ENCODE peak calls at places on chromosomes 13 and 19, in four cellular contexts. M, Z, B and R are unnamed samples.

GRCh38 chr19:18603255-18603957 is 3.2 kb downstream of the CRLF1 start:
- DNase-seq in Z (peak; percentile 64), B (peak; percentile 25), M (no peak), R (no peak)

GRCh38 chr13:90055121-90055520 is 1292.4 kb upstream of the MIR17HG start:
- DNase-seq in B (no peak), Z (no peak), M (no peak), R (peak; percentile 38)

GRCh38 chr19:46303702-46304397 is 7.0 kb downstream of the HIF3A start:
- DNase-seq in B (peak; percentile 64), M (no peak), Z (peak; percentile 100), R (no peak)

GRCh38 chr19:20038358-20039202 is 725 bp downstream of the ZNF682 start:
- DNase-seq in Z (no peak), B (no peak), M (no peak), R (no peak)

GRCh38 chr13:76968041-76968440 is 19.7 kb downstream of the ACOD1 start:
- DNase-seq in M (no peak), B (no peak), Z (no peak), R (no peak)

GRCh38 chr13:48902421-48902820 is 73.3 kb upstream of the FNDC3A start:
- DNase-seq in B (peak; percentile 50), M (no peak), Z (no peak), R (peak; percentile 63)

GRCh38 chr19:47086280-47086679 is 27.3 kb downstream of the ZC3H4 start:
- DNase-seq in B (no peak), M (no peak), Z (no peak), R (no peak)

GRCh38 chr19:42092350-42092749 is 16.4 kb downstream of the ZNF574 start:
- DNase-seq in B (peak; percentile 26), Z (peak; percentile 69), M (no peak), R (peak; percentile 72)

GRCh38 chr13:113064534-113065405 is 40.8 kb upstream of the F7 start:
- DNase-seq in Z (no peak), B (peak; percentile 79), M (no peak), R (peak; percentile 62)

GRCh38 chr19:17311455-17312248 is 2.3 kb downstream of the DDA1 start:
- DNase-seq in B (peak; percentile 64), Z (no peak), M (no peak), R (peak; percentile 83)

GRCh38 chr13:50831510-50831909 is 12.0 kb downstream of the DLEU7 start:
- DNase-seq in B (no peak), Z (no peak), M (no peak), R (no peak)

GRCh38 chr13:97719759-97720158 is 233.7 kb upstream of the IPO5 start:
- DNase-seq in M (no peak), Z (no peak), B (no peak), R (peak; percentile 75)

GRCh38 chr19:9958451-9958850 is 22.1 kb upstream of the OLFM2 start:
- DNase-seq in B (peak; percentile 71), Z (no peak), M (peak; percentile 84), R (peak; percentile 39)

GRCh38 chr13:19967619-19968018 is 9.1 kb downstream of the ZMYM2 start:
- DNase-seq in Z (no peak), B (no peak), M (no peak), R (no peak)

GRCh38 chr13:66635526-66635925 is 594.6 kb downstream of the PCDH9 start:
- DNase-seq in Z (no peak), M (peak; percentile 64), B (peak; percentile 93), R (peak; percentile 76)

GRCh38 chr19:33946535-33947323 is 150.1 kb downstream of the KCTD15 start:
- DNase-seq in B (no peak), Z (no peak), M (no peak), R (no peak)

GRCh38 chr13:44373601-44374347 is at the start of gene SERP2:
- DNase-seq in B (peak; percentile 15), Z (peak; percentile 77), M (no peak), R (no peak)

GRCh38 chr13:104534847-104535246 is 1468.6 kb upstream of the SLC10A2 start:
- DNase-seq in B (no peak), M (no peak), Z (peak; percentile 59), R (peak; percentile 3)

GRCh38 chr19:45306522-45307027 is 16.1 kb downstream of the CKM start:
- DNase-seq in Z (peak; percentile 63), M (no peak), B (no peak), R (no peak)

GRCh38 chr13:25171517-25172302 is at the start of gene AMER2:
- DNase-seq in Z (peak; percentile 28), B (peak; percentile 16), M (no peak), R (no peak)

GRCh38 chr19:51799311-51799997 is 4.5 kb downstream of the FPR3 start:
- DNase-seq in Z (no peak), B (peak; percentile 100), M (peak; percentile 87), R (peak; percentile 93)

GRCh38 chr13:41465965-41466364 is 8.6 kb downstream of the RGCC start:
- DNase-seq in M (no peak), B (no peak), Z (no peak), R (no peak)

GRCh38 chr13:25887962-25888655 is 163.7 kb downstream of the SHISA2 start:
- DNase-seq in M (no peak), Z (no peak), B (no peak), R (no peak)

GRCh38 chr13:98787986-98788385 is 35.5 kb upstream of the SLC15A1 start:
- DNase-seq in Z (no peak), M (no peak), B (no peak), R (no peak)

GRCh38 chr19:15937771-15938170 is 3.4 kb upstream of the CYP4F11 start:
- DNase-seq in M (no peak), Z (no peak), B (no peak), R (no peak)

GRCh38 chr19:19034204-19034624 is 811 bp downstream of the ARMC6 start:
- DNase-seq in B (peak; percentile 56), M (no peak), Z (peak; percentile 66), R (peak; percentile 90)

GRCh38 chr13:22744688-22745452 is 435.9 kb upstream of the SGCG start:
- DNase-seq in Z (no peak), M (no peak), B (no peak), R (no peak)

GRCh38 chr13:36712290-36712689 is 38.5 kb downstream of the SERTM1 start:
- DNase-seq in Z (no peak), M (no peak), B (no peak), R (no peak)

GRCh38 chr19:18416778-18417249 is 2.4 kb upstream of the SSBP4 start:
- DNase-seq in Z (peak; percentile 88), B (peak; percentile 95), M (no peak), R (no peak)

GRCh38 chr19:8639821-8640401 is 9.5 kb downstream of the NFILZ start:
- DNase-seq in B (peak; percentile 40), M (no peak), Z (no peak), R (no peak)

DNA sequence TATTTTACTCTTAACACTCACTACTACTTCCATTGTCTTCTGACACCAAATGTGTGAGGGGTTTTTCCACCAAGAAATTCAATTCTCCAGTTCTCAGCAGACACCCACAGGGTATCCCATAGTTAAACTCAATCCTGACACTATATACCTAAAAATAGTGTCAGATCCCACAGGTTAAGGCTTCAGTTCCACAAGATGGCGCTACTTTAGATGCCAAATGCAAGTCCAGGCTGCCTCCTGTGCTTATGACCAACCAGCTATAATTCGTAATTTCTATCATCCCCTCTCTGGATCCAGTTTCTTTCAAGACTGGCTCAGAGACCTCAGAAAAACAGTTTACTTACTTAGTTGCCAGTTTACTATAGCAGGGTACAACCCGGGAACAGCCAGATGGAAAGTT is 1146.2 kb upstream of the SPRY2 start:
- DNase-seq in Z (peak; percentile 49), B (peak; percentile 9), M (no peak), R (peak; percentile 70)
- TF ChIP-seq CTCF in Z (peak; percentile 35), B (no peak), M (no peak), R (peak; percentile 21)

GRCh38 chr19:23436318-23436717 is 41.0 kb upstream of the ZNF91 start:
- DNase-seq in M (no peak), B (no peak), Z (peak; percentile 35), R (no peak)
- TF ChIP-seq CTCF in M (no peak), B (peak; percentile 16), Z (peak; percentile 23), R (peak; percentile 26)

DNA sequence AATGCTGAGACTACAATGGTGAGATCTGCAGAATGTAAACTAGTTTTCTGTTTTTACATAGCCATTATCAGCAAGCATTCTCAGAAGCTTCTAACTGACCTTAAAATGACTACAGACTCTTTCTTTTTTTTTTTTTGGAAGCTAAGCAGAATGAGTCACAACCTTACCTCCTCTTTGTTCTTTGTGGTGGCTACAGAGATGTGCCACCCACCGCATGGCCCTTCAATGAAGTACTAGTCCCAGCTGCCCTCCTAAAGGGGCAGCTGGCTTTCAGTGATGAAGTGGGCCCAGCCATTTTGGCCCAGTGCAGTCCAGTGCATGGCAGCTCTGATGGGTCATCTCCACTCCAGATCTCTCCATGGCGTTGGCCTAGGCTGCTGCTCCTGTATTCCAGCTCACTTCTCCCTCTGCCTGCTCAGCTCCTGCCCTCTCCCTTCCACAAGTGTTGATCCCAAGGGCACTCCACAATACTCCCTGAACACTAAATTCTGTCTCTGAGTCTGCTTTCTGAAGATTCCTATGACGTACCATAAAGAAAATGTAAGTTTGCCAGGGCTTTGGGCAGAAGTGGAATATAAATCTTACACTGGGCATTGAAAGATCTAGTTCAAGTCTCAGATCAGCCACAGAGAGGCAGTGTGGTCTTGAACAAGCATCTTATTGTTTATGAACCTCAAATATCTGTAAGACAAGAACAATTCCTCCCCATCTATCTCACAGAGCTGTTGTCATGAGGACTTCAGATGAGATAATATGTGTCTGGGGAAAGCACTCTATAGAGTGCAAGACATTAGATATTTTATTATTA is 85.6 kb downstream of the RXFP2 start:
- DNase-seq in M (no peak), Z (no peak), B (peak; percentile 43), R (peak; percentile 24)
- TF ChIP-seq CTCF in M (no peak), Z (no peak), B (no peak), R (no peak)

GRCh38 chr19:28012361-28012760 is 1200.6 kb downstream of the UQCRFS1 start:
- DNase-seq in Z (peak; percentile 76), M (no peak), B (no peak), R (no peak)
- TF ChIP-seq CTCF in Z (peak; percentile 73), M (no peak), B (no peak), R (no peak)

DNA sequence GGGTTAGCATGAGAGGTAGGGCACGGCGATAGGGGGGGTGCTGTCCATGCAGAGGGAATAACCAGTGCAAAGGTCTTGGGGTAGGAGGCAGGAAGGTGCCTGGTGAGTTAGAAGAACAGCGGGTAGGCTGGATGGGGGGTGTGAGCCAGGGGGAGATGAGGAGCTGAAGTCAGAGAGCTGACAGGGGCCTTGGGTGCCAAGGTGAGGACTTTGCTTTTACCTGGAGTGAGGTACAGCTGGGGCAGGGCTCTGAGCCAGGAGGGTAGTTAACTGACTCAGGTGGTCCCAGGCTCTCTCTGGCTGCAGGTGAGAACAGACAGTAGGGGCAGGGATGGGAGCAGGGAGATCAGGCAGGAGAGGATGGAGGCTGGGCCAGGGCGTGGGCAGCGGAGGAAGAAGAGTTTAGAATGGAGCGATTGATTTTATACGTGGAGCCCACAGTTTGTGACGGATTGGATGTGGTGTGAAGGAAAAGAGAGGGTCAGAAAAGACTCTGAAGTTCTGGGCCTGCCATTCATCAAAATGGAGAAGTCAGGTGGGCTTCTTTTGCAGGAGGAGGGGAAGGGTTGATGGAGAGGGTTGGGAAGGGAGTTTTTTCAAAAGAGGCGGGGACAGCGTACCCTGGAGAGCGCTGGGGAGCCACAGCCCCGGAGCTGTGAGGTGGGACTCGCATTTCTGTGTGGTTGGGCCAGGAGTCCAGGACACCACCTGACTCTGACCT is 1.2 kb upstream of the GRAMD1A start:
- DNase-seq in Z (no peak), B (no peak), M (no peak), R (no peak)
- TF ChIP-seq CTCF in Z (no peak), B (no peak), M (no peak), R (no peak)